ENCODE peak calls at places on chromosomes 3 and 15, in eight cellular contexts. O, Q, Z, W, J, B, E and X are unnamed samples.

GRCh38 chr3:4047343-4047742 is 248.1 kb downstream of the LRRN1 start:
- DNase-seq in Q (no peak), Z (no peak), B (no peak), O (no peak), W (no peak), E (no peak), J (no peak), X (no peak)

GRCh38 chr15:85356276-85356675 is 24.1 kb upstream of the AKAP13 start:
- DNase-seq in J (no peak), Z (no peak), W (no peak), B (no peak), Q (no peak), E (no peak), O (no peak), X (no peak)

GRCh38 chr3:194686816-194687637 is 1.3 kb downstream of the FAM43A start:
- DNase-seq in B (no peak), Z (peak; percentile 10), O (peak; percentile 54), J (no peak), Q (peak; percentile 69), W (no peak), E (peak; percentile 42), X (no peak)

GRCh38 chr15:77461486-77461885 is 40.8 kb downstream of the HMG20A start:
- DNase-seq in Z (no peak), J (no peak), W (no peak), B (no peak), O (no peak), E (no peak), Q (no peak), X (no peak)

GRCh38 chr3:122676759-122677158 is 3.9 kb upstream of the PARP14 start:
- DNase-seq in W (peak; percentile 32), Q (peak; percentile 80), E (no peak), O (no peak), B (no peak), J (no peak), Z (no peak), X (no peak)

GRCh38 chr3:189710620-189711388 is 79.6 kb downstream of the TP63 start:
- DNase-seq in J (no peak), E (no peak), B (peak; percentile 95), Q (peak; percentile 98), Z (no peak), W (peak; percentile 97), O (peak; percentile 82), X (peak; percentile 94)

GRCh38 chr3:47588053-47588452 is 9.4 kb upstream of the CSPG5 start:
- DNase-seq in B (no peak), W (no peak), O (no peak), Q (no peak), Z (no peak), E (no peak), J (no peak), X (no peak)

GRCh38 chr15:66565731-66566130 is at the start of gene LCTL:
- DNase-seq in Q (peak; percentile 68), W (peak; percentile 69), J (no peak), B (no peak), O (no peak), E (no peak), Z (peak; percentile 32), X (peak; percentile 30)

GRCh38 chr3:162082516-162082915 is 585.9 kb downstream of the OTOL1 start:
- DNase-seq in O (no peak), Q (peak; percentile 30), B (no peak), W (no peak), J (no peak), E (no peak), Z (no peak), X (no peak)

GRCh38 chr3:123750659-123751420 is 133.3 kb downstream of the MYLK start:
- DNase-seq in E (no peak), Q (peak; percentile 76), W (peak; percentile 71), O (no peak), Z (no peak), B (peak; percentile 60), J (no peak), X (peak; percentile 88)

GRCh38 chr15:77659350-77660321 is 26.9 kb upstream of the LINGO1 start:
- DNase-seq in W (peak; percentile 38), J (no peak), O (peak; percentile 54), E (no peak), B (peak; percentile 5), Z (peak; percentile 25), Q (peak; percentile 73), X (no peak)

GRCh38 chr15:40308844-40309189 is 1.1 kb upstream of the PLCB2 start:
- DNase-seq in Q (no peak), Z (peak; percentile 41), B (no peak), J (no peak), E (no peak), O (peak; percentile 53), W (no peak), X (no peak)

GRCh38 chr3:134869153-134869726 is 74.2 kb downstream of the EPHB1 start:
- DNase-seq in Q (no peak), O (no peak), J (no peak), E (no peak), Z (no peak), B (no peak), W (no peak), X (no peak)

GRCh38 chr3:48555231-48555948 is 1.2 kb downstream of the PFKFB4 start:
- DNase-seq in Z (no peak), B (no peak), O (no peak), W (no peak), J (no peak), Q (no peak), E (no peak), X (no peak)

GRCh38 chr15:62618432-62618831 is 424.1 kb upstream of the TPM1 start:
- DNase-seq in B (peak; percentile 68), W (peak; percentile 65), J (no peak), E (no peak), O (no peak), Z (no peak), Q (peak; percentile 67), X (peak; percentile 79)

GRCh38 chr3:111961461-111962269 is 17.2 kb upstream of the ABHD10 start:
- DNase-seq in B (no peak), W (no peak), E (no peak), O (no peak), Q (no peak), Z (no peak), J (no peak), X (no peak)

GRCh38 chr15:73375755-73376305 is 7.1 kb upstream of the HCN4 start:
- DNase-seq in W (no peak), Q (no peak), B (no peak), J (no peak), E (no peak), Z (no peak), O (no peak), X (no peak)

GRCh38 chr3:127420825-127421224 is 133.0 kb upstream of the PRR20G start:
- DNase-seq in E (no peak), Q (no peak), J (no peak), W (no peak), Z (no peak), O (no peak), B (no peak), X (no peak)

GRCh38 chr3:195450731-195451229 is 8.0 kb upstream of the ACAP2 start:
- DNase-seq in W (no peak), Q (peak; percentile 97), B (no peak), O (no peak), Z (no peak), J (no peak), E (no peak), X (peak; percentile 85)

GRCh38 chr15:66848666-66849392 is 146.8 kb downstream of the SMAD6 start:
- DNase-seq in O (no peak), E (no peak), W (no peak), B (no peak), J (no peak), Z (no peak), Q (no peak), X (no peak)

GRCh38 chr3:75727985-75728384 is 57.4 kb downstream of the ZNF717 start:
- DNase-seq in W (no peak), J (no peak), O (no peak), E (no peak), Z (no peak), Q (no peak), B (no peak), X (no peak)

GRCh38 chr15:83858820-83859505 is 205.0 kb downstream of the ADAMTSL3 start:
- DNase-seq in B (no peak), Z (no peak), J (no peak), Q (peak; percentile 37), W (no peak), E (no peak), O (no peak), X (no peak)

GRCh38 chr3:24740367-24740766 is 245.7 kb upstream of the THRB start:
- DNase-seq in O (no peak), B (no peak), Q (no peak), J (no peak), Z (no peak), E (no peak), W (no peak), X (no peak)

GRCh38 chr3:44659015-44659414 is 10.5 kb downstream of the ZNF35 start:
- DNase-seq in Z (no peak), W (no peak), Q (no peak), E (no peak), O (no peak), B (no peak), J (no peak), X (no peak)

GRCh38 chr3:16300881-16301359 is 35.9 kb downstream of the OXNAD1 start:
- DNase-seq in Z (no peak), J (no peak), W (no peak), Q (no peak), B (no peak), O (peak; percentile 64), E (no peak), X (no peak)

GRCh38 chr3:61956236-61956635 is 394.9 kb downstream of the PTPRG start:
- DNase-seq in B (no peak), W (no peak), O (no peak), Z (no peak), Q (peak; percentile 71), E (no peak), J (no peak), X (peak; percentile 39)

GRCh38 chr15:31328425-31328998 is 1.9 kb downstream of the KLF13 start:
- DNase-seq in O (peak; percentile 77), Z (no peak), W (peak; percentile 50), J (no peak), E (peak; percentile 67), Q (peak; percentile 48), B (no peak), X (no peak)

GRCh38 chr15:86647810-86648440 is 568.3 kb downstream of the AGBL1 start:
- DNase-seq in B (no peak), Q (no peak), J (no peak), O (no peak), W (no peak), E (no peak), Z (no peak), X (no peak)

GRCh38 chr3:12992629-12993021 is 80.6 kb downstream of the IQSEC1 start:
- DNase-seq in Q (no peak), O (no peak), B (no peak), Z (no peak), J (no peak), W (no peak), E (no peak), X (no peak)

GRCh38 chr3:149016669-149017541 is 25.6 kb downstream of the GYG1 start:
- DNase-seq in Q (peak; percentile 96), B (peak; percentile 92), J (no peak), W (peak; percentile 84), O (no peak), Z (no peak), E (no peak), X (peak; percentile 78)

GRCh38 chr3:195140816-195141793 is 129.9 kb downstream of the XXYLT1 start:
- DNase-seq in Q (peak; percentile 89), J (no peak), E (no peak), O (no peak), B (peak; percentile 61), Z (no peak), W (peak; percentile 89), X (no peak)

GRCh38 chr15:63452552-63453136 is 51.7 kb upstream of the USP3 start:
- DNase-seq in E (no peak), O (no peak), Q (no peak), J (no peak), B (no peak), Z (no peak), W (no peak), X (no peak)

GRCh38 chr3:182735672-182736071 is 57.6 kb upstream of the ATP11B start:
- DNase-seq in B (no peak), Q (peak; percentile 21), J (no peak), W (no peak), E (no peak), O (no peak), Z (no peak), X (no peak)

GRCh38 chr3:8519774-8520448 is 18.3 kb downstream of the LMCD1 start:
- DNase-seq in Z (no peak), E (no peak), O (no peak), B (no peak), Q (no peak), W (no peak), J (no peak), X (no peak)